ENCODE peak calls at places on chromosomes 2 and 18, in seven cellular contexts. H is foreskin fibroblast, Q is mesothelial cell of epicardium, D is Calu3, Y is occipital lobe, A is AG09319, I is neural progenitor cell. L is an unnamed sample.

GRCh38 chr2:232387451-232388171 is 9.1 kb downstream of the ALPP start:
- DNase-seq in H (no peak), Q (no peak), D (no peak), Y (no peak), A (no peak), I (no peak), L (no peak)

GRCh38 chr2:216371756-216372702 is at the start of gene MARCHF4:
- DNase-seq in H (peak), Q (peak), D (peak), Y (peak), A (peak), I (peak), L (no peak)

GRCh38 chr2:197571622-197572271 is 55.9 kb downstream of the MOB4 start:
- DNase-seq in H (peak), Q (no peak), D (no peak), Y (no peak), A (peak), I (no peak), L (no peak)

GRCh38 chr2:181106229-181106628 is 125.8 kb downstream of the UBE2E3 start:
- DNase-seq in H (peak), Q (no peak), D (no peak), Y (no peak), A (peak), I (peak), L (no peak)

GRCh38 chr18:62784338-62784965 is 69.1 kb downstream of the PHLPP1 start:
- DNase-seq in H (no peak), Q (no peak), D (no peak), Y (no peak), A (no peak), I (no peak), L (no peak)

GRCh38 chr18:3903341-3903740 is 453.4 kb downstream of the TGIF1 start:
- DNase-seq in H (peak), Q (no peak), D (no peak), Y (no peak), A (peak), I (no peak), L (no peak)

GRCh38 chr2:240643811-240644150 is 18.5 kb downstream of the GPR35 start:
- DNase-seq in H (no peak), Q (peak), D (no peak), Y (no peak), A (no peak), I (no peak), L (no peak)

GRCh38 chr2:173996766-173997165 is 31.6 kb upstream of the SP3 start:
- DNase-seq in H (no peak), Q (no peak), D (no peak), Y (no peak), A (no peak), I (no peak), L (no peak)

GRCh38 chr2:169254774-169255173 is 107.6 kb downstream of the LRP2 start:
- DNase-seq in H (no peak), Q (no peak), D (no peak), Y (no peak), A (no peak), I (no peak), L (no peak)

GRCh38 chr2:223941579-223942277 is 3.4 kb downstream of the WDFY1 start:
- DNase-seq in H (peak), Q (no peak), D (no peak), Y (no peak), A (peak), I (no peak), L (no peak)

GRCh38 chr2:36404312-36404711 is 48.7 kb downstream of the CRIM1 start:
- DNase-seq in H (no peak), Q (no peak), D (no peak), Y (no peak), A (no peak), I (no peak), L (no peak)

GRCh38 chr18:79511271-79511670 is 115.5 kb downstream of the NFATC1 start:
- DNase-seq in H (no peak), Q (no peak), D (no peak), Y (no peak), A (no peak), I (no peak), L (peak)

GRCh38 chr2:45778720-45779171 is 127.3 kb downstream of the PRKCE start:
- DNase-seq in H (peak), Q (no peak), D (peak), Y (no peak), A (no peak), I (peak), L (peak)

GRCh38 chr2:213247566-213247965 is 36.7 kb upstream of the SPAG16 start:
- DNase-seq in H (no peak), Q (no peak), D (no peak), Y (no peak), A (no peak), I (no peak), L (no peak)

GRCh38 chr2:47309952-47310800 is 92.8 kb upstream of the MSH2 start:
- DNase-seq in H (no peak), Q (no peak), D (peak), Y (no peak), A (no peak), I (peak), L (no peak)

GRCh38 chr2:147818741-147819140 is 26.1 kb upstream of the ACVR2A start:
- DNase-seq in H (no peak), Q (no peak), D (no peak), Y (no peak), A (no peak), I (no peak), L (no peak)

GRCh38 chr18:22883189-22883588 is 49.9 kb upstream of the RBBP8 start:
- DNase-seq in H (no peak), Q (no peak), D (no peak), Y (no peak), A (no peak), I (peak), L (no peak)

GRCh38 chr2:176137883-176138282 is 8.4 kb downstream of the HOXD8 start:
- DNase-seq in H (no peak), Q (no peak), D (no peak), Y (no peak), A (no peak), I (no peak), L (peak)

GRCh38 chr2:31207790-31208189 is 9.5 kb downstream of the CAPN14 start:
- DNase-seq in H (no peak), Q (no peak), D (no peak), Y (no peak), A (no peak), I (peak), L (no peak)

GRCh38 chr2:74585406-74586182 is 31.1 kb downstream of the DOK1 start:
- DNase-seq in H (no peak), Q (no peak), D (no peak), Y (no peak), A (no peak), I (no peak), L (no peak)

GRCh38 chr18:57891707-57892391 is 88.7 kb upstream of the ATP8B1 start:
- DNase-seq in H (no peak), Q (no peak), D (no peak), Y (no peak), A (no peak), I (no peak), L (no peak)

GRCh38 chr2:88127638-88127887 is 299 bp downstream of the FABP1 start:
- DNase-seq in H (no peak), Q (no peak), D (no peak), Y (no peak), A (no peak), I (no peak), L (no peak)

GRCh38 chr2:172087191-172087779 is 2.0 kb downstream of the DLX1 start:
- DNase-seq in H (no peak), Q (no peak), D (no peak), Y (no peak), A (no peak), I (no peak), L (no peak)

GRCh38 chr2:68698567-68699377 is 35.8 kb upstream of the ARHGAP25 start:
- DNase-seq in H (no peak), Q (no peak), D (no peak), Y (no peak), A (no peak), I (no peak), L (no peak)

GRCh38 chr2:241103176-241103595 is 1.1 kb upstream of the MTERF4 start:
- DNase-seq in H (no peak), Q (no peak), D (no peak), Y (no peak), A (no peak), I (peak), L (no peak)

GRCh38 chr2:118089015-118089800 is 937 bp downstream of the INSIG2 start:
- DNase-seq in H (peak), Q (no peak), D (peak), Y (no peak), A (no peak), I (peak), L (no peak)

GRCh38 chr2:8529706-8530277 is 152.1 kb upstream of the ID2 start:
- DNase-seq in H (no peak), Q (no peak), D (no peak), Y (no peak), A (no peak), I (no peak), L (no peak)

GRCh38 chr2:55159037-55159651 is 72.9 kb downstream of the CLHC1 start:
- DNase-seq in H (no peak), Q (no peak), D (no peak), Y (no peak), A (no peak), I (no peak), L (no peak)

GRCh38 chr2:191051825-191052778 is 38.1 kb upstream of the STAT1 start:
- DNase-seq in H (peak), Q (no peak), D (peak), Y (no peak), A (no peak), I (peak), L (no peak)

GRCh38 chr2:101190753-101191516 is 39.8 kb upstream of the TBC1D8 start:
- DNase-seq in H (no peak), Q (no peak), D (no peak), Y (no peak), A (no peak), I (no peak), L (no peak)

GRCh38 chr2:126889501-126890135 is 9.1 kb upstream of the TEX51 start:
- DNase-seq in H (no peak), Q (no peak), D (no peak), Y (no peak), A (no peak), I (no peak), L (no peak)

GRCh38 chr2:47869859-47870258 is 36.4 kb downstream of the FBXO11 start:
- DNase-seq in H (peak), Q (no peak), D (no peak), Y (peak), A (no peak), I (peak), L (no peak)

L was measured in ascending aorta.